ENCODE peak calls at places on chromosomes 4 and X, in seven cellular contexts. One of them, this sample, is unnamed.

GRCh38 chr4:185524888-185525863 is 10.1 kb downstream of the PDLIM3 start:
- DNase-seq in stimulated activated CD8-positive, alpha-beta memory T cell treated with anti-CD3 and anti-CD28 coated beads, Interleukin-12 subunit alpha, Interleukin-12 subunit beta, amount 100 ng/mL, for 4 hours: no peak
- DNase-seq in MCF 10A: peak
- DNase-seq in ovary: no peak
- DNase-seq in left lung: no peak
- DNase-seq in SK-N-SH: no peak
- DNase-seq in ecto neural progenitor cell: no peak
- DNase-seq in this sample: no peak

GRCh38 chr4:152606800-152607577 is 71.1 kb upstream of the FBXW7 start:
- DNase-seq in MCF 10A: no peak
- DNase-seq in stimulated activated CD8-positive, alpha-beta memory T cell treated with anti-CD3 and anti-CD28 coated beads, Interleukin-12 subunit alpha, Interleukin-12 subunit beta, amount 100 ng/mL, for 4 hours: no peak
- DNase-seq in ovary: no peak
- DNase-seq in left lung: no peak
- DNase-seq in SK-N-SH: peak
- DNase-seq in ecto neural progenitor cell: peak
- DNase-seq in this sample: no peak

GRCh38 chr4:123826896-123827295 is 430.3 kb downstream of the SPRY1 start:
- DNase-seq in left lung: no peak
- DNase-seq in MCF 10A: peak
- DNase-seq in SK-N-SH: no peak
- DNase-seq in stimulated activated CD8-positive, alpha-beta memory T cell treated with anti-CD3 and anti-CD28 coated beads, Interleukin-12 subunit alpha, Interleukin-12 subunit beta, amount 100 ng/mL, for 4 hours: no peak
- DNase-seq in ecto neural progenitor cell: no peak
- DNase-seq in ovary: no peak
- DNase-seq in this sample: no peak

GRCh38 chr4:149031399-149031798 is 589.2 kb upstream of the NR3C2 start:
- DNase-seq in ecto neural progenitor cell: no peak
- DNase-seq in MCF 10A: peak
- DNase-seq in SK-N-SH: no peak
- DNase-seq in left lung: no peak
- DNase-seq in stimulated activated CD8-positive, alpha-beta memory T cell treated with anti-CD3 and anti-CD28 coated beads, Interleukin-12 subunit alpha, Interleukin-12 subunit beta, amount 100 ng/mL, for 4 hours: no peak
- DNase-seq in ovary: no peak
- DNase-seq in this sample: no peak

GRCh38 chr4:188778880-188779279 is 639.6 kb downstream of the TRIML1 start:
- DNase-seq in left lung: no peak
- DNase-seq in MCF 10A: peak
- DNase-seq in ovary: no peak
- DNase-seq in stimulated activated CD8-positive, alpha-beta memory T cell treated with anti-CD3 and anti-CD28 coated beads, Interleukin-12 subunit alpha, Interleukin-12 subunit beta, amount 100 ng/mL, for 4 hours: no peak
- DNase-seq in SK-N-SH: no peak
- DNase-seq in ecto neural progenitor cell: no peak
- DNase-seq in this sample: no peak

GRCh38 chr4:7831330-7831729 is 108.3 kb downstream of the AFAP1 start:
- DNase-seq in stimulated activated CD8-positive, alpha-beta memory T cell treated with anti-CD3 and anti-CD28 coated beads, Interleukin-12 subunit alpha, Interleukin-12 subunit beta, amount 100 ng/mL, for 4 hours: no peak
- DNase-seq in ovary: no peak
- DNase-seq in MCF 10A: no peak
- DNase-seq in ecto neural progenitor cell: no peak
- DNase-seq in left lung: no peak
- DNase-seq in SK-N-SH: no peak
- DNase-seq in this sample: no peak

GRCh38 chr4:3302786-3303444 is 10.1 kb downstream of the RGS12 start:
- DNase-seq in left lung: no peak
- DNase-seq in MCF 10A: no peak
- DNase-seq in ovary: peak
- DNase-seq in SK-N-SH: no peak
- DNase-seq in stimulated activated CD8-positive, alpha-beta memory T cell treated with anti-CD3 and anti-CD28 coated beads, Interleukin-12 subunit alpha, Interleukin-12 subunit beta, amount 100 ng/mL, for 4 hours: no peak
- DNase-seq in ecto neural progenitor cell: peak
- DNase-seq in this sample: no peak

GRCh38 chr4:55116450-55116849 is 8.9 kb downstream of the KDR start:
- DNase-seq in ovary: no peak
- DNase-seq in ecto neural progenitor cell: no peak
- DNase-seq in stimulated activated CD8-positive, alpha-beta memory T cell treated with anti-CD3 and anti-CD28 coated beads, Interleukin-12 subunit alpha, Interleukin-12 subunit beta, amount 100 ng/mL, for 4 hours: no peak
- DNase-seq in left lung: no peak
- DNase-seq in SK-N-SH: no peak
- DNase-seq in MCF 10A: no peak
- DNase-seq in this sample: no peak

GRCh38 chr4:35963969-35964515 is 280.3 kb downstream of the ARAP2 start:
- DNase-seq in stimulated activated CD8-positive, alpha-beta memory T cell treated with anti-CD3 and anti-CD28 coated beads, Interleukin-12 subunit alpha, Interleukin-12 subunit beta, amount 100 ng/mL, for 4 hours: no peak
- DNase-seq in MCF 10A: peak
- DNase-seq in SK-N-SH: no peak
- DNase-seq in ovary: no peak
- DNase-seq in ecto neural progenitor cell: no peak
- DNase-seq in left lung: no peak
- DNase-seq in this sample: no peak

GRCh38 chr4:8194306-8195242 is 4.5 kb upstream of the SH3TC1 start:
- DNase-seq in ovary: no peak
- DNase-seq in SK-N-SH: no peak
- DNase-seq in left lung: no peak
- DNase-seq in stimulated activated CD8-positive, alpha-beta memory T cell treated with anti-CD3 and anti-CD28 coated beads, Interleukin-12 subunit alpha, Interleukin-12 subunit beta, amount 100 ng/mL, for 4 hours: no peak
- DNase-seq in ecto neural progenitor cell: no peak
- DNase-seq in MCF 10A: no peak
- DNase-seq in this sample: no peak

GRCh38 chr4:151197258-151197657 is 79.7 kb upstream of the PRSS48 start:
- DNase-seq in ovary: no peak
- DNase-seq in SK-N-SH: no peak
- DNase-seq in MCF 10A: peak
- DNase-seq in ecto neural progenitor cell: no peak
- DNase-seq in stimulated activated CD8-positive, alpha-beta memory T cell treated with anti-CD3 and anti-CD28 coated beads, Interleukin-12 subunit alpha, Interleukin-12 subunit beta, amount 100 ng/mL, for 4 hours: no peak
- DNase-seq in left lung: no peak
- DNase-seq in this sample: no peak

GRCh38 chr4:89915151-89915550 is 20.5 kb downstream of the MMRN1 start:
- DNase-seq in stimulated activated CD8-positive, alpha-beta memory T cell treated with anti-CD3 and anti-CD28 coated beads, Interleukin-12 subunit alpha, Interleukin-12 subunit beta, amount 100 ng/mL, for 4 hours: no peak
- DNase-seq in ecto neural progenitor cell: no peak
- DNase-seq in ovary: no peak
- DNase-seq in SK-N-SH: no peak
- DNase-seq in MCF 10A: peak
- DNase-seq in left lung: no peak
- DNase-seq in this sample: no peak

GRCh38 chrX:148609766-148610698 is 109.6 kb downstream of the AFF2 start:
- DNase-seq in ecto neural progenitor cell: peak
- DNase-seq in SK-N-SH: no peak
- DNase-seq in stimulated activated CD8-positive, alpha-beta memory T cell treated with anti-CD3 and anti-CD28 coated beads, Interleukin-12 subunit alpha, Interleukin-12 subunit beta, amount 100 ng/mL, for 4 hours: no peak
- DNase-seq in ovary: no peak
- DNase-seq in MCF 10A: peak
- DNase-seq in left lung: peak
- DNase-seq in this sample: no peak

GRCh38 chrX:153821066-153821465 is 9.3 kb downstream of the PDZD4 start:
- DNase-seq in left lung: no peak
- DNase-seq in ecto neural progenitor cell: no peak
- DNase-seq in SK-N-SH: peak
- DNase-seq in stimulated activated CD8-positive, alpha-beta memory T cell treated with anti-CD3 and anti-CD28 coated beads, Interleukin-12 subunit alpha, Interleukin-12 subunit beta, amount 100 ng/mL, for 4 hours: no peak
- DNase-seq in ovary: no peak
- DNase-seq in MCF 10A: no peak
- DNase-seq in this sample: no peak

This sample was measured in Right ventricle myocardium superior.